ENCODE peak calls at places on chromosomes 7 and 10, in ten cellular contexts. Y, A, S, T, D, Q, C, R, W and K are unnamed samples.
A peak's percentile ranks its signal among the peaks of the same experiment; 100 is the strongest.

GRCh38 chr7:66930341-66930740 is 9.3 kb downstream of the TMEM248 start:
- DNase-seq in R (no peak), D (no peak), S (no peak), A (no peak), C (no peak), W (no peak), Q (no peak), T (no peak), Y (no peak), K (no peak)

GRCh38 chr7:121793716-121794115 is 79.2 kb upstream of the PTPRZ1 start:
- DNase-seq in S (no peak), Q (no peak), T (no peak), W (no peak), Y (no peak), D (no peak), C (no peak), A (no peak), R (no peak), K (no peak)

GRCh38 chr7:152647009-152647408 is 28.9 kb downstream of the XRCC2 start:
- DNase-seq in A (no peak), Y (no peak), Q (no peak), S (no peak), D (no peak), C (no peak), T (no peak), R (no peak), W (no peak), K (no peak)

GRCh38 chr7:16347461-16348192 is 73.7 kb downstream of the CRPPA start:
- DNase-seq in T (no peak), W (no peak), D (no peak), A (no peak), Y (no peak), R (no peak), S (peak; percentile 9), C (no peak), Q (no peak), K (no peak)

GRCh38 chr7:6200971-6201370 is 71.5 kb downstream of the CYTH3 start:
- DNase-seq in C (no peak), T (no peak), R (no peak), Q (no peak), Y (no peak), A (no peak), W (no peak), S (no peak), D (no peak), K (no peak)

GRCh38 chr10:123019264-123019663 is 10.5 kb downstream of the ACADSB start:
- DNase-seq in A (no peak), S (no peak), Y (no peak), T (no peak), W (no peak), C (no peak), D (no peak), Q (no peak), R (no peak), K (no peak)

GRCh38 chr10:44958196-44958896 is 1.3 kb upstream of the RASSF4 start:
- DNase-seq in T (no peak), Y (no peak), A (no peak), S (peak; percentile 68), C (no peak), Q (no peak), R (no peak), D (peak; percentile 46), W (no peak), K (no peak)

GRCh38 chr7:74083117-74083876 is at the start of gene LIMK1:
- DNase-seq in R (peak; percentile 75), T (no peak), D (peak; percentile 53), Q (peak; percentile 82), W (peak; percentile 75), A (no peak), S (peak; percentile 98), Y (peak; percentile 78), C (peak; percentile 88), K (peak; percentile 69)

GRCh38 chr10:5544216-5544805 is 19.6 kb downstream of the CALML3 start:
- DNase-seq in D (no peak), Y (no peak), W (no peak), T (no peak), C (no peak), R (no peak), Q (no peak), S (no peak), A (no peak), K (no peak)

GRCh38 chr10:72308320-72308987 is 34.7 kb downstream of the DDIT4 start:
- DNase-seq in Q (no peak), S (peak; percentile 73), R (no peak), Y (no peak), T (no peak), W (no peak), D (no peak), C (no peak), A (no peak), K (no peak)

GRCh38 chr7:143290293-143290692 is 2.1 kb downstream of the CASP2 start:
- DNase-seq in R (no peak), T (no peak), C (no peak), A (no peak), W (no peak), Y (no peak), Q (no peak), S (no peak), D (no peak), K (no peak)

GRCh38 chr10:61841338-61841875 is 60.1 kb upstream of the ARID5B start:
- DNase-seq in Y (no peak), W (no peak), T (no peak), S (no peak), R (no peak), D (no peak), C (no peak), A (no peak), Q (no peak), K (no peak)

GRCh38 chr7:148747274-148747673 is 48.6 kb downstream of the CUL1 start:
- DNase-seq in Q (no peak), C (no peak), W (no peak), R (no peak), T (no peak), Y (no peak), S (no peak), A (no peak), D (no peak), K (no peak)

GRCh38 chr10:50605280-50606270 is 18.2 kb downstream of the SGMS1 start:
- DNase-seq in Q (no peak), T (no peak), W (no peak), D (peak; percentile 65), C (no peak), A (no peak), R (no peak), S (peak; percentile 58), Y (no peak), K (no peak)

GRCh38 chr7:142714375-142714774 is 34.9 kb upstream of the PRSS1 start:
- DNase-seq in A (no peak), W (no peak), R (no peak), S (no peak), C (no peak), T (no peak), Q (no peak), Y (no peak), D (no peak), K (no peak)

GRCh38 chr7:73621168-73622063 is 2.9 kb downstream of the MLXIPL start:
- DNase-seq in S (no peak), Y (no peak), A (no peak), T (no peak), C (no peak), W (no peak), D (no peak), Q (no peak), R (no peak), K (no peak)

GRCh38 chr10:35194906-35195305 is 68.3 kb downstream of the CREM start:
- DNase-seq in W (no peak), Q (no peak), C (no peak), Y (no peak), R (no peak), S (no peak), A (no peak), T (no peak), D (no peak), K (no peak)

GRCh38 chr7:136086712-136087111 is 109.6 kb upstream of the MTPN start:
- DNase-seq in Y (peak; percentile 50), C (peak; percentile 77), S (peak; percentile 91), T (peak; percentile 8), R (no peak), W (no peak), Q (peak; percentile 49), A (no peak), D (peak; percentile 52), K (peak; percentile 13)